ENCODE peak calls at places on chromosomes 2 and 18, in seven cellular contexts. F is colonic mucosa, K is thoracic aorta, X is astrocyte, U is mammary epithelial cell, I is transverse colon, V is upper lobe of right lung. C is an unnamed sample.

GRCh38 chr2:96951125-96951654 is 35.2 kb downstream of the FAM178B start:
- DNase-seq in F (peak; percentile 75), K (no peak), X (peak; percentile 21), U (peak; percentile 52), I (peak; percentile 77), V (peak; percentile 89), C (peak; percentile 87)

GRCh38 chr18:31203086-31203793 is 40.6 kb upstream of the DSC1 start:
- DNase-seq in F (peak; percentile 54), K (no peak), X (no peak), U (no peak), I (peak; percentile 58), V (peak; percentile 69), C (no peak)

GRCh38 chr2:109447251-109447661 is 166.5 kb downstream of the SEPTIN10 start:
- DNase-seq in F (no peak), K (no peak), X (peak; percentile 95), U (no peak), I (no peak), V (no peak), C (peak; percentile 34)

GRCh38 chr18:76960528-76961035 is 138.2 kb downstream of the ZNF236 start:
- DNase-seq in F (no peak), K (no peak), X (no peak), U (no peak), I (no peak), V (no peak), C (no peak)

GRCh38 chr2:15784886-15785801 is 155.2 kb upstream of the MYCN start:
- DNase-seq in F (no peak), K (no peak), X (no peak), U (no peak), I (no peak), V (no peak), C (no peak)

GRCh38 chr2:40304340-40304739 is 147.6 kb downstream of the SLC8A1 start:
- DNase-seq in F (no peak), K (peak; percentile 15), X (peak; percentile 82), U (no peak), I (no peak), V (no peak), C (no peak)

GRCh38 chr2:73886357-73886756 is 6.5 kb upstream of the ACTG2 start:
- DNase-seq in F (no peak), K (no peak), X (no peak), U (no peak), I (no peak), V (no peak), C (no peak)

GRCh38 chr2:133434962-133435668 is 133.1 kb downstream of the NCKAP5 start:
- DNase-seq in F (no peak), K (no peak), X (peak; percentile 88), U (peak; percentile 97), I (no peak), V (no peak), C (no peak)

GRCh38 chr18:26448714-26449159 is 99.6 kb downstream of the KCTD1 start:
- DNase-seq in F (no peak), K (no peak), X (no peak), U (no peak), I (no peak), V (no peak), C (no peak)

GRCh38 chr2:181680055-181680936 is at the start of gene NEUROD1:
- DNase-seq in F (no peak), K (no peak), X (no peak), U (no peak), I (no peak), V (no peak), C (no peak)

GRCh38 chr2:112728029-112728362 is 7.2 kb downstream of the NT5DC4 start:
- DNase-seq in F (no peak), K (no peak), X (no peak), U (no peak), I (no peak), V (no peak), C (no peak)

GRCh38 chr2:10171006-10171800 is 48.7 kb downstream of the RRM2 start:
- DNase-seq in F (no peak), K (no peak), X (no peak), U (no peak), I (no peak), V (no peak), C (no peak)

GRCh38 chr2:219056896-219057708 is 3.6 kb downstream of the IHH start:
- DNase-seq in F (no peak), K (no peak), X (no peak), U (no peak), I (no peak), V (no peak), C (peak; percentile 58)

GRCh38 chr2:170972508-170973224 is 43.6 kb downstream of the GORASP2 start:
- DNase-seq in F (no peak), K (no peak), X (no peak), U (no peak), I (no peak), V (no peak), C (no peak)

GRCh38 chr2:101036562-101036961 is 34.5 kb downstream of the RPL31 start:
- DNase-seq in F (no peak), K (no peak), X (peak; percentile 6), U (peak; percentile 8), I (no peak), V (no peak), C (no peak)

GRCh38 chr2:144288428-144288827 is 231.5 kb downstream of the ZEB2 start:
- DNase-seq in F (no peak), K (no peak), X (peak; percentile 17), U (no peak), I (no peak), V (no peak), C (no peak)

GRCh38 chr2:86044045-86044444 is 61.6 kb downstream of the POLR1A start:
- DNase-seq in F (no peak), K (no peak), X (no peak), U (no peak), I (no peak), V (no peak), C (peak; percentile 58)

GRCh38 chr2:2845267-2845666 is 514.2 kb upstream of the MYT1L start:
- DNase-seq in F (no peak), K (no peak), X (no peak), U (no peak), I (no peak), V (peak; percentile 27), C (no peak)

GRCh38 chr2:33022395-33022985 is 75.7 kb downstream of the LTBP1 start:
- DNase-seq in F (no peak), K (no peak), X (no peak), U (no peak), I (no peak), V (no peak), C (no peak)
- H3K27ac ChIP-seq in F (peak overlapping the region; percentile 44), K (peak overlapping the region; percentile 2), X (peak overlapping the region; percentile 84), U (no peak overlapping the region), I (peak overlapping the region; percentile 10), V (no peak overlapping the region), C (no peak overlapping the region)

DNA sequence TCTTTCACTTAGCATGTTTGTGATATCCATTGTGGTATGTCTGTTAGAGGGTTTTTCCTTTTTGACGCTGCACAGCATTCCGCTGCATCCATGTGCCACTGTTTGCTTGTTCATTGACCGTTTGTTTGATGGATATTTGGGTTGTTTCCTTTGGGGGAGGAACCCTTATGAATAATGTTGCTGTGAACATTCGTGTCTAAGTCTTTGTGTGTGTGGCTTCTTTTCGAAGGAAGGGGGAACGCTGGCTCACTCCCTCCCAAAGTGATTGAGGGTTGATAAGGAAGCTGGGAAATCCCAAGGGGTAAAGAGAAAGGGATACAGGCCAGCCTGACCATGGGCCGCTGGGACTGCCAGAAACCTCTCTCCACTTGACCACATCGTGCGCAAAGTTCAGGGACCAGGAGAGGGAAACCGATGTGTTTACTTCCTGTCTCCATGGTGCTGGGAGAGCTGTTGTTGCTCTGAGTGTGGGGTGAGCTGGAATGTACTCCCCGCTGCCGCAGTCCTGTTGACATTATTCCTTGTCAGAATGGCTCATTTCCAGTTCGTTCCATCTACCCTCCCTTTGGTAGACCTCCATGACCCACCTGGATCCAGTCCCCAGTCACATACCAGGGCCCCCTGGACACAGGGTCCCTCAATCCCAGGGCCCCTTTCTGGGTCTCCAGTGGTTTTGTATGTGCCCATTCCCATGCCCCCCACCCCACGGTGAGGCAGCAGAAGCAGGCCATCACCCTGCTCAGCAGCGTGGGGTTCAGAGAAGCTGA is 39.6 kb downstream of the HS1BP3 start:
- DNase-seq in F (peak; percentile 42), K (peak; percentile 60), X (peak; percentile 98), U (no peak), I (peak; percentile 58), V (peak; percentile 78), C (peak; percentile 82)
- H3K4me3 ChIP-seq in F (no peak overlapping the region), K (no peak overlapping the region), X (no peak overlapping the region), U (no peak overlapping the region), I (no peak overlapping the region), V (no peak overlapping the region), C (no peak overlapping the region)

GRCh38 chr2:8929128-8929527 is 74.4 kb downstream of the MBOAT2 start:
- DNase-seq in F (no peak), K (no peak), X (no peak), U (no peak), I (no peak), V (no peak), C (no peak)
- H3K27ac ChIP-seq in F (no peak overlapping the region), K (no peak overlapping the region), X (no peak overlapping the region), U (no peak overlapping the region), I (no peak overlapping the region), V (no peak overlapping the region), C (no peak overlapping the region)

GRCh38 chr2:42199002-42199401 is 29.8 kb downstream of the EML4 start:
- DNase-seq in F (no peak), K (no peak), X (no peak), U (no peak), I (no peak), V (no peak), C (no peak)
- H3K4me3 ChIP-seq in F (no peak overlapping the region), K (no peak overlapping the region), X (no peak overlapping the region), U (no peak overlapping the region), I (no peak overlapping the region), V (no peak overlapping the region), C (no peak overlapping the region)

DNA sequence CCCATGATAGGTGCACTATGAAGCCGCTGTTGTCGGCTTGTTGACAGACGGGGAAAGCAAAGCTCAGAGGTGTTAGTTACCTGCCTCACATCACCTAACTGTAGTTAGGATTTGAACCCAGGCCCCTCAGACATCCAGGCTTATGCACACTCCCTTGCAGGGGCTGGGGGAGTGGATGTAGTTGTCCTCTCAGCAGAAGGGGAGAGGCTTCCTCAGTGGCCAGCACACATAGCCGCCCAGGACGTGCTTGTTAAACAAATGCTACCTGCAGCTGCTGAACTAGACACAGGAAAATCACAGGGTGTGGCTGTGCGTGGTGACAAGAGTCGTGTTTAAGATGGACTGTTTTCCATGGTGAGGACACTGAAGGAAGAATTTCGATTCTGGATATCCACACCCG is 39.2 kb downstream of the GREB1 start:
- DNase-seq in F (no peak), K (no peak), X (no peak), U (no peak), I (no peak), V (no peak), C (no peak)
- H3K27ac ChIP-seq in F (no peak overlapping the region), K (no peak overlapping the region), X (no peak overlapping the region), U (no peak overlapping the region), I (no peak overlapping the region), V (no peak overlapping the region), C (no peak overlapping the region)